ENCODE peak calls at places on chromosomes 5 and 9, in seven cellular contexts. V is stomach, D is GM23338, C is endothelial cell of umbilical vein, K is upper lobe of left lung, I is H1, G is transverse colon. B is an unnamed sample. For H3K36me3, the result is how much of the 10 kb centered on the place peaks cover.

GRCh38 chr5:143874312-143874711 is 62.4 kb downstream of the HMHB1 start:
- DNase-seq in V (no peak), D (no peak), C (no peak), K (no peak), I (no peak), G (no peak), B (no peak)

GRCh38 chr9:1233568-1233967 is 183.4 kb downstream of the DMRT2 start:
- DNase-seq in V (no peak), D (no peak), C (no peak), K (no peak), I (no peak), G (no peak), B (no peak)

GRCh38 chr9:82601272-82601835 is 461.6 kb downstream of the RASEF start:
- DNase-seq in V (no peak), D (no peak), C (no peak), K (no peak), I (no peak), G (no peak), B (no peak)

GRCh38 chr9:71911908-71912325 is 478 bp downstream of the C9orf85 start:
- DNase-seq in V (peak), D (no peak), C (peak), K (no peak), I (no peak), G (no peak), B (no peak)

GRCh38 chr9:21854594-21854993 is 52.2 kb downstream of the MTAP start:
- DNase-seq in V (peak), D (no peak), C (no peak), K (no peak), I (no peak), G (peak), B (no peak)

GRCh38 chr5:148913985-148914421 is 87.6 kb downstream of the ADRB2 start:
- DNase-seq in V (no peak), D (peak), C (peak), K (no peak), I (no peak), G (no peak), B (no peak)

GRCh38 chr5:76372320-76373054 is 30.6 kb upstream of the IQGAP2 start:
- DNase-seq in V (no peak), D (no peak), C (no peak), K (peak), I (no peak), G (no peak), B (no peak)

GRCh38 chr5:115657125-115657882 is 31.5 kb upstream of the TMED7 start:
- DNase-seq in V (no peak), D (no peak), C (no peak), K (no peak), I (no peak), G (no peak), B (no peak)

GRCh38 chr9:122228191-122228905 is 409 bp downstream of the LHX6 start:
- DNase-seq in V (no peak), D (peak), C (no peak), K (peak), I (peak), G (no peak), B (no peak)

GRCh38 chr9:88747768-88748167 is 212.8 kb downstream of the NXNL2 start:
- DNase-seq in V (no peak), D (peak), C (peak), K (no peak), I (no peak), G (no peak), B (peak)

GRCh38 chr5:5252106-5252505 is 112.0 kb downstream of the ADAMTS16 start:
- DNase-seq in V (no peak), D (peak), C (no peak), K (no peak), I (no peak), G (no peak), B (no peak)

GRCh38 chr5:132749506-132749905 is 2.3 kb downstream of the CCNI2 start:
- DNase-seq in V (no peak), D (no peak), C (no peak), K (no peak), I (peak), G (peak), B (no peak)

GRCh38 chr5:53334431-53334941 is 145.9 kb upstream of the FST start:
- DNase-seq in V (no peak), D (no peak), C (no peak), K (no peak), I (no peak), G (no peak), B (no peak)

GRCh38 chr5:68652507-68652906 is 437.0 kb downstream of the PIK3R1 start:
- DNase-seq in V (peak), D (no peak), C (no peak), K (no peak), I (no peak), G (no peak), B (no peak)

GRCh38 chr5:53019320-53019719 is 30.2 kb downstream of the ITGA2 start:
- DNase-seq in V (no peak), D (no peak), C (peak), K (no peak), I (no peak), G (no peak), B (no peak)

GRCh38 chr9:97983524-97984187 is 515 bp downstream of the ANP32B start:
- DNase-seq in V (peak), D (peak), C (peak), K (peak), I (peak), G (peak), B (peak)

GRCh38 chr5:150642567-150642927 is 2.1 kb downstream of the SYNPO start:
- DNase-seq in V (peak), D (no peak), C (peak), K (no peak), I (no peak), G (peak), B (peak)

GRCh38 chr5:61768692-61769281 is 436.7 kb downstream of the ZSWIM6 start:
- DNase-seq in V (peak), D (peak), C (peak), K (no peak), I (peak), G (peak), B (no peak)

GRCh38 chr9:116395409-116396037 is 241.9 kb downstream of the PAPPA start:
- DNase-seq in V (no peak), D (no peak), C (no peak), K (no peak), I (no peak), G (no peak), B (no peak)

GRCh38 chr9:82456621-82457020 is 468.0 kb downstream of the SPATA31D1 start:
- DNase-seq in V (no peak), D (no peak), C (no peak), K (no peak), I (no peak), G (no peak), B (no peak)

GRCh38 chr9:136686794-136687711 is at the start of gene AGPAT2:
- DNase-seq in V (peak), D (peak), C (peak), K (peak), I (peak), G (peak), B (peak)

GRCh38 chr5:13944564-13945195 is at the start of gene DNAH5:
- DNase-seq in V (no peak), D (no peak), C (no peak), K (no peak), I (no peak), G (no peak), B (no peak)

GRCh38 chr5:140340605-140341004 is 5.8 kb downstream of the HBEGF start:
- DNase-seq in V (no peak), D (no peak), C (no peak), K (no peak), I (no peak), G (no peak), B (no peak)

GRCh38 chr5:95738069-95738468 is 6.9 kb downstream of the RHOBTB3 start:
- DNase-seq in V (no peak), D (no peak), C (peak), K (no peak), I (no peak), G (no peak), B (no peak)

GRCh38 chr9:757246-757881 is 84.1 kb upstream of the DMRT1 start:
- DNase-seq in V (no peak), D (peak), C (peak), K (no peak), I (peak), G (peak), B (no peak)

GRCh38 chr5:90944116-90944515 is 385.5 kb downstream of the ADGRV1 start:
- DNase-seq in V (no peak), D (no peak), C (no peak), K (no peak), I (no peak), G (no peak), B (no peak)

GRCh38 chr5:89303033-89303480 is 420.1 kb upstream of the MEF2C start:
- DNase-seq in V (no peak), D (no peak), C (no peak), K (no peak), I (no peak), G (no peak), B (no peak)
- H3K36me3 ChIP-seq in V (under half), D (under half), C (under half), K (under half), I (under half), G (under half), B (under half)

GRCh38 chr9:78306222-78307076 is 9.5 kb downstream of the PSAT1 start:
- DNase-seq in V (no peak), D (no peak), C (no peak), K (no peak), I (no peak), G (no peak), B (no peak)
- TF ChIP-seq POLR2AphosphoS5 in V (no peak), D (peak), C (no peak), K (no peak), I (peak), G (no peak), B (no peak)

DNA sequence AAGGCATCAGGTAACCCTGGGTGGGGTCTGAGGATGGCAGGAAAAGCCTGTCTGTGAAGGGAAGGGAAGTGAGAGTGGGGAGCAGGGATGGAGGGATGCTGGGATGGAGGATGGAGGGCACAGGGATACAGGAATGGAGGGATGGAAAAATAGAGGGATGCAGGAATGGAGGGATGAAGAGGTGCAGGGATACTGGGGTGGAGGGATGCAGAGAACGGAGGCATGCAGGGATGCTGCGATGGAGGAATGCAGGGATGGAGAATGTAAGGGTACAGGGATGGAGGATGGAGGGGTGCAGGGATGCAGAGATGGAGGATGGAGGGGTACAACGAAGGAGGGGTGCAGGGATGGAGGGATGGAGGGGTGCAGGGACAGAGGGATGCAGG is 9.1 kb downstream of the PTGES2 start:
- DNase-seq in V (no peak), D (no peak), C (no peak), K (no peak), I (no peak), G (peak), B (peak)
- H3K36me3 ChIP-seq in V (under half), D (under half), C (under half), K (under half), I (under half), G (under half), B (under half)

DNA sequence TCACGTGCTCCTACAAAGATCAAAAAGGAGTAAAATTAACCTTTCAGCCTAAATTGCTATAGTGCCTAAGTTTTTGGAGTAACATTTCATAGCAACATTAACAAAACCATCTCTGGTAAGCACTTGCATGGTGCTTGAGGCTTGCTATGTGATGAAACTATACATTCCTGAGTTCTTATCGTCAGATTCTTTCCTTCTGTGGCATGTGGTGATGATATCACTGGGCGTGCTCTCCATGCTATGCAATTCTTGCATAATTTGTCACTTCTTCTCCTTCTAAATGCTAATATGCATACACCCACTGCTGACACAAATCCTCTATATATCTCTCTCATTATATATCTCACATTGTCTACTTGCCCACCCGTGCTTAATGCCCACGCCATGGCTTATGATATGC is 2019.8 kb downstream of the MAT2B start:
- DNase-seq in V (no peak), D (no peak), C (no peak), K (no peak), I (no peak), G (no peak), B (no peak)
- TF ChIP-seq POLR2AphosphoS5 in V (no peak), D (no peak), C (no peak), K (no peak), I (no peak), G (no peak), B (no peak)

GRCh38 chr9:87521834-87522233 is 24.2 kb downstream of the DAPK1 start:
- DNase-seq in V (no peak), D (no peak), C (no peak), K (no peak), I (peak), G (no peak), B (no peak)

GRCh38 chr9:87518702-87519335 is 21.2 kb downstream of the DAPK1 start:
- DNase-seq in V (peak), D (no peak), C (peak), K (peak), I (no peak), G (peak), B (peak)

GRCh38 chr9:87517732-87518131 is 20.1 kb downstream of the DAPK1 start:
- DNase-seq in V (no peak), D (no peak), C (no peak), K (no peak), I (no peak), G (no peak), B (no peak)

GRCh38 chr9:87520172-87520683 is 22.6 kb downstream of the DAPK1 start:
- DNase-seq in V (no peak), D (no peak), C (no peak), K (no peak), I (peak), G (no peak), B (no peak)

DNA sequence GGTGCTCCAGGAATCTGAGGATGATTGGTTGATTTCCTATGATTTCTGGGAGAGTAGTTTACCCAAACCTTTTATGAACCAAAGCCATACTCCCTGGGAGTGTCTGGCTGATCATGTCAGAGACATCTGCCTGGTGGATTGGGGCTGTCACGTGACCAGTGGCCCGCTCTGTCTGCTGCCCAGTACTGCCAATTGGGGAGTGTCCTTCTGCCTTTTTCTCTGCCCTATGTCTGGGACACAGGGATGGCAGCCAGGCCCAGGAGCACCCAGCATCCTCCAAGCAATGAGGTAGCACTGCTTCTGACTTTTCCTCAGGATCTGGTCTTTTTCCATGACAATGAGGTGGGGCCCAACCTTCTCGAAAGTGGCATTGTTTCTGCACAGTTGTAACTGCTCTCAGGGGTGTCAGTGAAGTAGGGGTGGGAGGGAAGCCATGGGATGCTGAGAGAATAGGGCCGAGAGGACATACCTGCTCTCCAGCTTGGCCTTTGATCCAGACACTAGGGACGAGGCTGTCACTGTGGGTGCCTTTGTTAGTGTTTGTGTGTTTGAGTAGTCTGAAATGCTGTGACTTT is 21.8 kb downstream of the DAPK1 start:
- DNase-seq in V (no peak), D (peak), C (no peak), K (no peak), I (no peak), G (no peak), B (no peak)
- H3K36me3 ChIP-seq in V (under half), D (under half), C (under half), K (under half), I (under half), G (under half), B (under half)

GRCh38 chr9:101437806-101438232 is 2.2 kb upstream of the ALDOB start:
- DNase-seq in V (peak), D (no peak), C (no peak), K (no peak), I (no peak), G (peak), B (peak)

GRCh38 chr9:101438523-101438922 is 2.9 kb upstream of the ALDOB start:
- DNase-seq in V (no peak), D (no peak), C (no peak), K (no peak), I (no peak), G (no peak), B (no peak)

GRCh38 chr9:101433229-101433628 is 2.3 kb downstream of the ALDOB start:
- DNase-seq in V (no peak), D (no peak), C (no peak), K (no peak), I (no peak), G (no peak), B (no peak)

GRCh38 chr9:101434990-101435389 is 584 bp downstream of the ALDOB start:
- DNase-seq in V (no peak), D (no peak), C (no peak), K (no peak), I (no peak), G (no peak), B (no peak)

GRCh38 chr9:101435601-101436079 is at the start of gene ALDOB:
- DNase-seq in V (no peak), D (no peak), C (no peak), K (no peak), I (no peak), G (no peak), B (no peak)
- TF ChIP-seq POLR2AphosphoS5 in V (no peak), D (no peak), C (no peak), K (no peak), I (no peak), G (no peak), B (no peak)

GRCh38 chr9:134410078-134410834 is 84.0 kb downstream of the RXRA start:
- DNase-seq in V (peak), D (no peak), C (no peak), K (peak), I (no peak), G (peak), B (no peak)
- H3K36me3 ChIP-seq in V (under half), D (under half), C (under half), K (under half), I (under half), G (under half), B (under half)